ENCODE peak calls at places on chromosomes 16 and 17, in five cellular contexts. E, I, X, L and J are unnamed samples.
A peak's percentile ranks its signal among the peaks of the same experiment; 100 is the strongest.

GRCh38 chr17:83136156-83136555 is 56.7 kb downstream of the METRNL start:
- DNase-seq in E (peak; percentile 39), I (no peak), X (peak; percentile 55), L (no peak), J (no peak)

GRCh38 chr17:78532922-78533640 is 44.1 kb downstream of the DNAH17 start:
- DNase-seq in E (peak; percentile 39), I (no peak), X (peak; percentile 35), L (no peak), J (no peak)

GRCh38 chr16:66332599-66332998 is 33.9 kb upstream of the CDH5 start:
- DNase-seq in E (peak; percentile 65), I (no peak), X (no peak), L (no peak), J (no peak)

GRCh38 chr17:68491381-68491849 is 20.8 kb upstream of the PRKAR1A start:
- DNase-seq in E (no peak), I (peak; percentile 77), X (no peak), L (no peak), J (no peak)

GRCh38 chr16:31008154-31008950 is 2.1 kb downstream of the STX1B start:
- DNase-seq in E (no peak), I (no peak), X (no peak), L (no peak), J (no peak)

GRCh38 chr17:17420035-17420434 is 56.8 kb upstream of the MED9 start:
- DNase-seq in E (peak; percentile 61), I (peak; percentile 33), X (no peak), L (no peak), J (no peak)

GRCh38 chr17:41654134-41654907 is 29.9 kb upstream of the KRT17 start:
- DNase-seq in E (peak; percentile 92), I (peak; percentile 53), X (peak; percentile 81), L (peak; percentile 91), J (no peak)

GRCh38 chr16:86516618-86517003 is 6.3 kb downstream of the FOXF1 start:
- DNase-seq in E (no peak), I (no peak), X (peak; percentile 62), L (no peak), J (no peak)

GRCh38 chr17:32103476-32104113 is 38.7 kb upstream of the RHOT1 start:
- DNase-seq in E (no peak), I (peak; percentile 27), X (no peak), L (no peak), J (no peak)

GRCh38 chr16:31371008-31371407 is 16.0 kb downstream of the ITGAX start:
- DNase-seq in E (no peak), I (no peak), X (no peak), L (no peak), J (no peak)

GRCh38 chr16:14486520-14487303 is 143.3 kb downstream of the PARN start:
- DNase-seq in E (no peak), I (peak; percentile 98), X (peak; percentile 75), L (peak; percentile 92), J (peak; percentile 74)

GRCh38 chr17:81412490-81413093 is 17.3 kb downstream of the BAHCC1 start:
- DNase-seq in E (no peak), I (no peak), X (no peak), L (no peak), J (no peak)

GRCh38 chr17:17740627-17741237 is 59.5 kb downstream of the RAI1 start:
- DNase-seq in E (no peak), I (no peak), X (peak; percentile 77), L (peak; percentile 59), J (peak; percentile 54)

GRCh38 chr17:4899341-4900230 is at the start of gene C17orf107:
- DNase-seq in E (peak; percentile 95), I (peak; percentile 94), X (peak; percentile 91), L (peak; percentile 94), J (peak; percentile 77)

GRCh38 chr17:78679495-78680395 is 102.3 kb downstream of the CYTH1 start:
- DNase-seq in E (peak; percentile 51), I (no peak), X (no peak), L (no peak), J (no peak)

GRCh38 chr16:49116873-49117272 is 164.8 kb downstream of the CBLN1 start:
- DNase-seq in E (no peak), I (no peak), X (no peak), L (no peak), J (no peak)

GRCh38 chr16:78227855-78228254 is 128.4 kb downstream of the WWOX start:
- DNase-seq in E (no peak), I (no peak), X (peak; percentile 66), L (no peak), J (no peak)

GRCh38 chr17:64572682-64573154 is 65.9 kb downstream of the CEP95 start:
- DNase-seq in E (no peak), I (no peak), X (no peak), L (no peak), J (no peak)

GRCh38 chr17:73402466-73402865 is 90.7 kb upstream of the CDC42EP4 start:
- DNase-seq in E (no peak), I (no peak), X (no peak), L (no peak), J (no peak)

GRCh38 chr17:77419547-77420475 is 279.0 kb downstream of the SEC14L1 start:
- DNase-seq in E (no peak), I (no peak), X (peak; percentile 96), L (no peak), J (no peak)

DNA sequence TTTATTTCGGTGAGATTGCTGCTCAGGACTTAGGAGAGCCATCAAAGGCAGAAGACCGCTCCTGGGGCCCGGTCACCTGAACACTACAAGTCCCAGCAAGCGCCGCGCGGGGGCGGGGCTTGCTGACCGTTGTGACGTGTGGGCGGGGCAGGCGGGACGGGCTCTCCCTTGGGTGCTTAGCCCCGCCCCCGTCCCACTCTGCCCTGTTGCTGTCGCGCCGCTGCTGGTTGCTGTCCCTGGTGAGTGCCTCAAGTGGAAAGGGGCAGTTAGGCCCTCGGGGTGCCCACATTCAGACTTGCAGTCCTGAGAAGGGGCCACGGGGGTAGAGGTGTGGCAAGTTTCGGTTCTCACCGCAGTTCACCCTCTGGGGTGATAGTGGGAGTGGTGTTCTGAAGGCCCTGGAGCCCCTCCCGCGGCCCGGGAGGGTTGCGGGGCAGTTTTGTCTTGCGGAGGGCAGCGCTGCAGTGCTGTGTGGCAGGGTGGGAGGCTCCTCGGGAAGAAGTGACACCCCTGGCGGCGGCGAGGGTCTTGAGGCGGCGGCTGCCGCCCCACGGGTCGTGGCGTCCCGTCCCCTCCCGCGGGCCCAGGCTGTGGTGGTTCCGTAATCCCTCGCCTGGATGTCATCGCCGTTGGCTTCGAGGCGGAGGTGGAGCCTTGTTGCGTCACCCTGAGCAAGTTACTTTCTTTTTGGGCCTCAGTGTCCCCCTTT is at the start of gene CALCOCO2:
- DNase-seq in E (peak; percentile 97), I (peak; percentile 98), X (peak; percentile 98), L (peak; percentile 98), J (peak; percentile 95)
- TF ChIP-seq CTCF in E (no peak), I (no peak), X (peak; percentile 37), L (no peak), J (no peak)

GRCh38 chr17:45150911-45151809 is 2.9 kb downstream of the HEXIM1 start:
- DNase-seq in E (no peak), I (no peak), X (no peak), L (no peak), J (no peak)
- H3K27ac ChIP-seq in E (peak overlapping the region; percentile 1), I (peak overlapping the region; percentile 93), X (no peak overlapping the region), L (peak overlapping the region; percentile 99), J (peak overlapping the region; percentile 100)

GRCh38 chr16:3035972-3036725 is 595 bp downstream of the BICDL2 start:
- DNase-seq in E (peak; percentile 77), I (peak; percentile 78), X (peak; percentile 71), L (peak; percentile 52), J (no peak)
- H3K4me3 ChIP-seq in E (peak overlapping the region; percentile 46), I (peak overlapping the region; percentile 52), X (no peak overlapping the region), L (peak overlapping the region; percentile 32), J (no peak overlapping the region)

GRCh38 chr17:58432806-58433573 is 15.7 kb upstream of the RNF43 start:
- DNase-seq in E (no peak), I (no peak), X (no peak), L (no peak), J (no peak)
- TF ChIP-seq CTCF in E (no peak), I (no peak), X (peak; percentile 53), L (no peak), J (no peak)

GRCh38 chr17:12619444-12620199 is 46.1 kb upstream of the MYOCD start:
- DNase-seq in E (no peak), I (no peak), X (no peak), L (no peak), J (no peak)
- H3K27ac ChIP-seq in E (no peak overlapping the region), I (no peak overlapping the region), X (no peak overlapping the region), L (no peak overlapping the region), J (no peak overlapping the region)

DNA sequence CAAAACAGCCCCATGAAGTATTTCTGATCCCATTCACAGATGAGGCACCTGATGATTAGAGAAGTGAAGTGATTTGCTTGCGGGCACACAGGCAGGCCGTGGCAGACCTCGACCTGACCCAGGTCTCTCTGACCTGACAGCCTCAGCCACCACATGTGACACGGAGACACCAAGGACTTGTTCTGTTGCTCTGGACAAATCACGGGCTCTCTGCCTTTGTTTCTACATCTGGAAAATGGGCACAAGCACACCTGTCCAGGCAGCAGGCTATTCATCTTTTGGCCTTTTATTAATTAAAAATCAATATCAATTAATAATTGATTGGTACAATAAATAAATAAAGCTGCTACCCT is 3.4 kb downstream of the MAP3K14 start:
- DNase-seq in E (no peak), I (no peak), X (no peak), L (no peak), J (no peak)
- H3K4me3 ChIP-seq in E (no peak overlapping the region), I (no peak overlapping the region), X (no peak overlapping the region), L (no peak overlapping the region), J (no peak overlapping the region)

GRCh38 chr16:24409045-24409444 is 130.3 kb upstream of the RBBP6 start:
- DNase-seq in E (no peak), I (no peak), X (peak; percentile 60), L (no peak), J (no peak)
- TF ChIP-seq CTCF in E (no peak), I (no peak), X (peak; percentile 71), L (no peak), J (no peak)